ENCODE peak calls at places on chromosome 6, in seven cellular contexts. W is brain microvascular endothelial cell, N is PC-9, K is foreskin fibroblast, F is stomach, J is lung, S is mammary epithelial cell. U is an unnamed sample.
A peak's percentile ranks its signal among the peaks of the same experiment; 100 is the strongest.

GRCh38 chr6:26501482-26501986 is 1.4 kb downstream of the BTN1A1 start:
- DNase-seq in W (no peak), N (no peak), K (peak; percentile 54), F (peak; percentile 32), J (peak; percentile 31), S (no peak), U (no peak)

GRCh38 chr6:3139090-3139903 is 18.0 kb downstream of the TUBB2A start:
- DNase-seq in W (peak; percentile 65), N (no peak), K (peak; percentile 91), F (peak; percentile 64), J (peak; percentile 60), S (no peak), U (peak; percentile 47)

GRCh38 chr6:74534485-74535211 is 671.2 kb downstream of the COL12A1 start:
- DNase-seq in W (peak; percentile 71), N (no peak), K (peak; percentile 50), F (no peak), J (no peak), S (peak; percentile 3), U (peak; percentile 34)

GRCh38 chr6:132527791-132528190 is 10.3 kb upstream of the TAAR9 start:
- DNase-seq in W (no peak), N (no peak), K (peak; percentile 43), F (no peak), J (no peak), S (peak; percentile 64), U (no peak)

GRCh38 chr6:31350551-31350950 is 6.4 kb downstream of the HLA-B start:
- DNase-seq in W (no peak), N (no peak), K (no peak), F (no peak), J (no peak), S (no peak), U (no peak)

GRCh38 chr6:3320238-3320637 is 61.5 kb downstream of the PSMG4 start:
- DNase-seq in W (no peak), N (no peak), K (no peak), F (peak; percentile 14), J (no peak), S (no peak), U (no peak)

GRCh38 chr6:17867880-17868279 is 119.6 kb downstream of the KIF13A start:
- DNase-seq in W (peak; percentile 68), N (peak; percentile 24), K (peak; percentile 88), F (no peak), J (no peak), S (peak; percentile 24), U (peak; percentile 38)

GRCh38 chr6:55497694-55498093 is 81.3 kb downstream of the HMGCLL1 start:
- DNase-seq in W (no peak), N (no peak), K (no peak), F (no peak), J (no peak), S (no peak), U (no peak)

GRCh38 chr6:126033696-126034095 is 47.4 kb downstream of the TRMT11 start:
- DNase-seq in W (peak; percentile 82), N (no peak), K (peak; percentile 88), F (no peak), J (no peak), S (peak; percentile 58), U (peak; percentile 60)

GRCh38 chr6:136921936-136922679 is at the start of gene SLC35D3:
- DNase-seq in W (no peak), N (no peak), K (peak; percentile 56), F (no peak), J (no peak), S (no peak), U (no peak)

GRCh38 chr6:28586273-28586672 is 60.6 kb downstream of the GPX5 start:
- DNase-seq in W (no peak), N (peak; percentile 14), K (no peak), F (no peak), J (no peak), S (peak; percentile 60), U (no peak)

GRCh38 chr6:166305562-166306117 is 2.6 kb downstream of the PRR18 start:
- DNase-seq in W (no peak), N (no peak), K (no peak), F (no peak), J (no peak), S (no peak), U (no peak)

GRCh38 chr6:119445666-119446622 is 96.4 kb upstream of the MAN1A1 start:
- DNase-seq in W (peak; percentile 81), N (peak; percentile 9), K (peak; percentile 73), F (no peak), J (no peak), S (peak; percentile 51), U (peak; percentile 39)

GRCh38 chr6:150766201-150766997 is 99.1 kb upstream of the MTHFD1L start:
- DNase-seq in W (no peak), N (no peak), K (no peak), F (no peak), J (no peak), S (no peak), U (no peak)

GRCh38 chr6:2412731-2413130 is 167.3 kb upstream of the GMDS start:
- DNase-seq in W (peak; percentile 87), N (no peak), K (peak; percentile 93), F (no peak), J (no peak), S (peak; percentile 59), U (peak; percentile 76)

GRCh38 chr6:151773382-151773781 is 34.1 kb upstream of the ESR1 start:
- DNase-seq in W (no peak), N (no peak), K (peak; percentile 47), F (no peak), J (no peak), S (no peak), U (peak; percentile 4)

GRCh38 chr6:31687321-31687720 is 6.5 kb upstream of the LY6G5C start:
- DNase-seq in W (no peak), N (no peak), K (no peak), F (no peak), J (no peak), S (no peak), U (no peak)

GRCh38 chr6:13159295-13159694 is 169.0 kb downstream of the TBC1D7 start:
- DNase-seq in W (no peak), N (no peak), K (peak; percentile 25), F (no peak), J (no peak), S (no peak), U (no peak)

GRCh38 chr6:108661982-108662381 is 101.3 kb downstream of the FOXO3 start:
- DNase-seq in W (no peak), N (no peak), K (no peak), F (no peak), J (no peak), S (no peak), U (no peak)

GRCh38 chr6:24692003-24692402 is 25.1 kb downstream of the ACOT13 start:
- DNase-seq in W (no peak), N (no peak), K (no peak), F (no peak), J (no peak), S (no peak), U (no peak)
- H3K4me3 ChIP-seq in W (no peak overlapping the region), N (no peak overlapping the region), K (no peak overlapping the region), F (no peak overlapping the region), J (no peak overlapping the region), S (no peak overlapping the region), U (no peak overlapping the region)

DNA sequence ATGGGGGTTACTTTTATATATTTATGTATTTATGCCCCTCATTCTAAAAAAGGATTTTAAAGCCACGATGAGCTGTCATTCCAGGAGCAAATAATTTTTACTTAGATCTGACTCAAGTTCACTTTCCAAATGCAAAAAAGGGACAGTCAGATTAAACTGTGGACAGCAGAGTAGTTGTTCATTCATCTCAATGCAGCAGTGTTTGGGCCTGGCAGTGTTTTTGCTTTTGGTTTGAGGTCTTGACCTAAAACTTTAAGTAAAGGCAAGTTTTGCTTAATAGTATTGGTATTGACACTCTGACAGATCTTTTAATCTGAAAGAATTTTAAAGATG is 13.9 kb downstream of the JARID2 start:
- DNase-seq in W (no peak), N (no peak), K (peak; percentile 57), F (no peak), J (no peak), S (no peak), U (no peak)
- H3K4me3 ChIP-seq in W (no peak overlapping the region), N (no peak overlapping the region), K (no peak overlapping the region), F (no peak overlapping the region), J (no peak overlapping the region), S (no peak overlapping the region), U (no peak overlapping the region)

GRCh38 chr6:157764346-157765068 is 58.5 kb upstream of the SNX9 start:
- DNase-seq in W (peak; percentile 100), N (peak; percentile 91), K (peak; percentile 99), F (peak; percentile 78), J (peak; percentile 64), S (peak; percentile 100), U (peak; percentile 100)
- H3K4me3 ChIP-seq in W (no peak overlapping the region), N (peak overlapping the region; percentile 6), K (no peak overlapping the region), F (no peak overlapping the region), J (no peak overlapping the region), S (no peak overlapping the region), U (no peak overlapping the region)

GRCh38 chr6:139757766-139758655 is 383.6 kb upstream of the CITED2 start:
- DNase-seq in W (no peak), N (no peak), K (peak; percentile 73), F (no peak), J (no peak), S (no peak), U (peak; percentile 78)
- H3K4me3 ChIP-seq in W (no peak overlapping the region), N (no peak overlapping the region), K (no peak overlapping the region), F (no peak overlapping the region), J (no peak overlapping the region), S (no peak overlapping the region), U (no peak overlapping the region)

GRCh38 chr6:138104618-138105213 is 2.5 kb downstream of the PERP start:
- DNase-seq in W (no peak), N (no peak), K (no peak), F (no peak), J (no peak), S (peak; percentile 59), U (no peak)
- H3K4me3 ChIP-seq in W (no peak overlapping the region), N (peak overlapping the region; percentile 86), K (no peak overlapping the region), F (no peak overlapping the region), J (no peak overlapping the region), S (peak overlapping the region; percentile 90), U (no peak overlapping the region)

GRCh38 chr6:117449549-117450439 is 24.1 kb upstream of the ROS1 start:
- DNase-seq in W (peak; percentile 76), N (peak; percentile 40), K (peak; percentile 85), F (peak; percentile 58), J (peak; percentile 54), S (peak; percentile 50), U (peak; percentile 60)
- H3K4me3 ChIP-seq in W (no peak overlapping the region), N (no peak overlapping the region), K (no peak overlapping the region), F (no peak overlapping the region), J (no peak overlapping the region), S (no peak overlapping the region), U (no peak overlapping the region)

DNA sequence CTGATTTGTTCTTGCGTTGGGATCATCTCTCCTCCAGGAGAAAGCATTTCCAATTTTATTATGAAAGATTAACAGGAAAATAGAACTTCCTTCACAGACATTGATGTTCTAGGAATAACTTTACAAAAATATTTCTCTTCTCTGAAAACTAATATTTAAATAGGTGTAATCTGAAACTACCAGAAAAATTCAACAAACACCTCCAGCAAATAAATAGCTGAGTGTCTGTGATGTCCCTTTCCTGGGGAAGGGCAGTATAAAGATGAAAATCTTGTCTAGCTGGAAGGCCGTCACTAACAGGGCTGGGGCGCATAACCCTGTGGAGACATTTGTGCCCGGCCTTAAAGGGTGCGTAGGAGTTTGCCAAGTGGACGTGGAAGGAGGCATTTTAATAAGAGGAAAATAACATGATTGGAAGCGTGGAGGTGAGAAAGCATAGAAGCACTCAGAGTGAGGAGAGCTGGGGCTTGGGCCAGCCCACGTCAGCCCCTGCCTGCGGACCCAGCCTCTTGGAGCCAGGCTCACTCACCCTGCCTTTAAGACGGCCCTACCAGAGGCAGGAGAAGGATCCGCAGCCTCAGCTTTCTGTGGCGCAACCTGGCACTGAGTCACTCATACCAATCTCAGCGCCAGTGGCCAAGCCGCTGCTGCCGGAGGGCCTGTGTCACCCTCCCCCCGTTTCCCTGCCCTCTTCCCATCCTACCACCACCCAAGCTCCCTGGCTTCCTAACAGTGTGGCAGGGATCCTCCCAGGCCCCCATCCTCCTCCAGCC is 284.9 kb downstream of the UST start:
- DNase-seq in W (peak; percentile 93), N (peak; percentile 76), K (no peak), F (no peak), J (no peak), S (peak; percentile 79), U (peak; percentile 85)
- H3K4me3 ChIP-seq in W (peak overlapping the region; percentile 34), N (peak overlapping the region; percentile 43), K (no peak overlapping the region), F (no peak overlapping the region), J (no peak overlapping the region), S (no peak overlapping the region), U (no peak overlapping the region)

U was measured in skeletal muscle cell.